ENCODE peak calls at places on chromosomes 1 and 21, in seven cellular contexts. R, S, Q, X, C, Y and N are unnamed samples.

GRCh38 chr1:21669287-21670058 is at the start of gene RAP1GAP:
- DNase-seq in R (no peak), S (no peak), Q (no peak), X (no peak), C (no peak), Y (peak; percentile 63), N (no peak)

GRCh38 chr1:2603521-2604155 is 17.1 kb downstream of the PRXL2B start:
- DNase-seq in R (no peak), S (no peak), Q (no peak), X (no peak), C (peak; percentile 17), Y (no peak), N (no peak)

GRCh38 chr1:32703479-32704291 is 1.1 kb upstream of the SYNC start:
- DNase-seq in R (peak; percentile 54), S (peak; percentile 69), Q (peak; percentile 96), X (no peak), C (peak; percentile 73), Y (no peak), N (peak; percentile 94)

GRCh38 chr1:3671371-3672180 is 19.3 kb downstream of the TP73 start:
- DNase-seq in R (no peak), S (peak; percentile 24), Q (no peak), X (no peak), C (peak; percentile 20), Y (peak; percentile 50), N (no peak)

GRCh38 chr1:240287722-240288121 is 196.0 kb downstream of the FMN2 start:
- DNase-seq in R (no peak), S (no peak), Q (no peak), X (no peak), C (no peak), Y (no peak), N (no peak)

GRCh38 chr1:199089393-199090122 is 450.7 kb downstream of the PTPRC start:
- DNase-seq in R (no peak), S (no peak), Q (no peak), X (no peak), C (no peak), Y (no peak), N (no peak)

GRCh38 chr1:82625562-82625961 is 824.8 kb downstream of the ADGRL2 start:
- DNase-seq in R (no peak), S (no peak), Q (no peak), X (no peak), C (no peak), Y (no peak), N (no peak)

GRCh38 chr1:64848136-64848535 is 103.3 kb downstream of the RAVER2 start:
- DNase-seq in R (no peak), S (no peak), Q (no peak), X (no peak), C (no peak), Y (no peak), N (no peak)

GRCh38 chr1:219629481-219629880 is 16.6 kb upstream of the ZC3H11B start:
- DNase-seq in R (no peak), S (no peak), Q (no peak), X (no peak), C (no peak), Y (no peak), N (no peak)

GRCh38 chr1:42305639-42306038 is 29.4 kb downstream of the FOXJ3 start:
- DNase-seq in R (no peak), S (peak; percentile 64), Q (no peak), X (no peak), C (no peak), Y (no peak), N (no peak)

GRCh38 chr1:44425327-44426082 is 20.4 kb downstream of the RNF220 start:
- DNase-seq in R (no peak), S (no peak), Q (no peak), X (no peak), C (peak; percentile 55), Y (no peak), N (no peak)

GRCh38 chr1:20255666-20256065 is 35.0 kb upstream of the VWA5B1 start:
- DNase-seq in R (peak; percentile 56), S (peak; percentile 18), Q (peak; percentile 40), X (no peak), C (peak; percentile 41), Y (no peak), N (peak; percentile 13)

GRCh38 chr1:30930631-30931173 is 22.1 kb upstream of the SDC3 start:
- DNase-seq in R (no peak), S (no peak), Q (no peak), X (no peak), C (no peak), Y (no peak), N (no peak)

GRCh38 chr1:217614319-217614718 is 16.6 kb downstream of the GPATCH2 start:
- DNase-seq in R (no peak), S (no peak), Q (peak; percentile 25), X (no peak), C (no peak), Y (no peak), N (no peak)

GRCh38 chr1:110540891-110541685 is 22.1 kb upstream of the KCNA10 start:
- DNase-seq in R (no peak), S (no peak), Q (no peak), X (no peak), C (no peak), Y (no peak), N (no peak)

GRCh38 chr1:35571263-35571662 is 1.9 kb upstream of the TFAP2E start:
- DNase-seq in R (no peak), S (no peak), Q (no peak), X (no peak), C (no peak), Y (no peak), N (no peak)

GRCh38 chr21:42153746-42154145 is 65.2 kb upstream of the ABCG1 start:
- DNase-seq in R (no peak), S (no peak), Q (no peak), X (no peak), C (no peak), Y (no peak), N (no peak)

GRCh38 chr1:166822385-166822784 is 16.9 kb upstream of the POGK start:
- DNase-seq in R (no peak), S (no peak), Q (no peak), X (no peak), C (no peak), Y (no peak), N (no peak)
- TF ChIP-seq CTCF in R (peak; percentile 10), S (peak; percentile 11), Q (peak; percentile 31), X (peak; percentile 37), C (peak; percentile 14), Y (no peak), N (peak; percentile 51)

DNA sequence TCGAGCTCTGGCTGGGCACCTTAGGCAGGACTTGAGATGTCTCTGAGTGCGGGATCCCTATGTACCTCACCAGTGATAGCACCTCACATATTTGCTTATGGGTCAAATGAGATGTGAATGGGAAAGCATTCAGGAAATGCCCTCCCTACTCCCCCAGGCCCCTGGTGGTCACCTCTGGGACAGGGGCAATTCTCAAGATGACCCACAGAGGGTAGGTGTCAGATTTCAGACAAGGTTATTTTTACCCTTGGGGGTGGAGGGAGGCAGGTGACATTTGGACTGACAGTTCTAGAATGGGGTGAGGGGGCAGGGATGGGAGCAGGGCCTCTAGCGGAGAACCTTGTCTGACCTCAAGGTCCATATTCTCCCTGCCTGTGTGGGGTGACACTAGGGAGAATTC is 27.1 kb downstream of the ACOT11 start:
- DNase-seq in R (no peak), S (no peak), Q (no peak), X (no peak), C (peak; percentile 82), Y (no peak), N (no peak)
- TF ChIP-seq CTCF in R (no peak), S (no peak), Q (no peak), X (peak; percentile 23), C (peak; percentile 32), Y (no peak), N (no peak)

DNA sequence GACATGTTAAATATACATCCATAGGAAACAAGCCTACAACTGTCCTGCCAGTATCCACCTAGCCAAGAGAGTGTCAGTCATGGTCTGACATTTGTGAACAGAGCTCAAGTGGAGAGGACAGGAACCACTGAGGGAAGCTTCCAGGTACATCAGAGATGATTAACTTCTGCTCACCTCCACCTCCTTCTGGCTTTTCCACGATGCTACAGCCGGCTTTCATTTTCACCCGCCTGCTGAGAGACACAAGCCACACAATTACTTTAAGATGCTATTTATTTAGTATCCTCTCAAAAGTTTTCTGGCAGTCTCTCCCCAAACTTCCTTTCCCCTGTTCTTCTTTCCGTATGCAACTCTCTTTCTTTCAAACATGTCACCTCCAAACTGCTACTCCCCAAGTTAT is 2.1 kb downstream of the ETV3 start:
- DNase-seq in R (peak; percentile 25), S (peak; percentile 50), Q (no peak), X (no peak), C (no peak), Y (no peak), N (no peak)
- TF ChIP-seq CTCF in R (no peak), S (peak; percentile 40), Q (no peak), X (peak; percentile 31), C (no peak), Y (no peak), N (no peak)

DNA sequence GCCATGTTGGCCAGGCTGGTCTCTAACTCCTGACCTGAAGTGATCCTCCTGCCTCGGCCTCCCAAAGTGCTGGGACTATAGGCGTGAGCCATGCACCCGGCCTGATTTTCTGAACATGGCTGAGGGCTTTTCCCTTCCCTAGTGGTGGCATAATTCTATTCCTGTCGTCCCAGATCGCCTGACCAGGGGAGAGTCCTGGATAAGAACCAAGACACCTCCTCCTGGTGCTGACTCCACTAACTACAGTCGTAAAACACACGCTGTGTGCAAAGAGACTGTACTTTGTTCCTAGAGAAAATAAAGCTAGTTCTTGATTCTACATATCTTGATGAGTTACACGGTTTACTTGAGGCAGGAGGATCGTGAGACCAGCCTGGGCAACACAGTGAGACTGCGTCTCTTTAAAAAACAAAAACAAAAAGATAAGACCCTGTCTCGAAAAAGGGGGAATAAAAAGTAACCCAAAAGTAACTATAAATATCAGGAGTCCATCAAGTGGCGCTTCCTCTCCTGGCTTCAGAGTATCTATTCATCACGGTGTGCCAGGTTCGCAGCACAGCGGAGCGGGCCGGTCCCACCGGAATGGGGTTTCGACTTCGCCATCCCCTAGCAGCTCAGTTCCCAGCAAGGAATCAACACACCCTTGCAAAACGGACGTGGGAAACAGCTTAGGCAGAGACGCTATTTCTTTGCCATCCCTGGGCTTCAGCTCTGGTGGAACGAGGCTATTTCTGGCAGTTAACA is 973 bp downstream of the SDF4 start:
- DNase-seq in R (no peak), S (peak; percentile 52), Q (peak; percentile 73), X (no peak), C (no peak), Y (no peak), N (peak; percentile 49)
- TF ChIP-seq CTCF in R (no peak), S (peak; percentile 33), Q (peak; percentile 48), X (peak; percentile 13), C (peak; percentile 14), Y (no peak), N (peak; percentile 51)

DNA sequence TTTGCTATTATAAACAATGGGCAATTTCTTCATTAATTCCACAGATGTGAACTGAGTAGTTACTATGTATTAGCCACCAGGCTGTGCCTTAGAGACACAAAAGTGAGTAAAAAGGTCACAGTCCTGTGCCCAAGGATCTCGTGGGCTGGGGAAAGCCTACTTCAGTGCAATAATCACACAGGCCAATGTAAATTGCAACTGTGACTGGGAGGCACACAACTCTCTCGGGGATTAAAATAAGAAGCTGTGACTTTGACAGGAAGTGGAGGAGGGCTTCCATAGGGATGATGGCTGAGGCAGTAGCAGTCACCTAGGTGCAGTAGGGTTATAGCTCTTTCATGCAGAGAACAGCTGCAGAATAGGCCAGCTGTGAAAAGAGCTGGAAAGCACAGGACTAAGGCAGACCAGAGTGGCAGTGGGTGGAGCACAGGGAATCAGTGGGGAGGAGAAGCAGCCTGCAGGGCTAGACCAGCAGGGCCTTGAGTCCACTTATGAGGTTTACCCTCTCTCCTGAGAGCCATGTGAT is 121.9 kb downstream of the MAB21L3 start:
- DNase-seq in R (no peak), S (no peak), Q (no peak), X (no peak), C (no peak), Y (no peak), N (no peak)
- TF ChIP-seq CTCF in R (no peak), S (no peak), Q (no peak), X (no peak), C (no peak), Y (no peak), N (no peak)

GRCh38 chr1:242651817-242652216 is 127.3 kb upstream of the PLD5 start:
- DNase-seq in R (no peak), S (no peak), Q (no peak), X (no peak), C (no peak), Y (no peak), N (no peak)
- TF ChIP-seq CTCF in R (no peak), S (no peak), Q (no peak), X (peak; percentile 43), C (peak; percentile 13), Y (no peak), N (no peak)